ENCODE peak calls at places on chromosomes 4 and X, in four cellular contexts. W is fibroblast of lung; H is stimulated activated CD4-positive, alpha-beta T cell treated with anti-CD3 and anti-CD28 coated beads, Interleukin-15, amount 100 ng/mL, for 1 hour; L is NCI-H187. V is an unnamed sample.

GRCh38 chrX:154603438-154604430 is 15.3 kb downstream of the CTAG1B start:
- DNase-seq in W (peak), H (no peak), L (no peak), V (no peak)

GRCh38 chr4:140266958-140267568 is 106.4 kb upstream of the SCOC start:
- DNase-seq in W (peak), H (no peak), L (no peak), V (no peak)

GRCh38 chr4:52560844-52561280 is 98.2 kb downstream of the USP46 start:
- DNase-seq in W (no peak), H (no peak), L (no peak), V (no peak)

GRCh38 chrX:68929332-68930150 is 100.7 kb downstream of the EFNB1 start:
- DNase-seq in W (peak), H (no peak), L (no peak), V (no peak)

GRCh38 chrX:77937291-77937690 is 26.8 kb downstream of the ATP7A start:
- DNase-seq in W (peak), H (no peak), L (no peak), V (no peak)

GRCh38 chr4:7324651-7325121 is 110.0 kb downstream of the PSAPL1 start:
- DNase-seq in W (no peak), H (no peak), L (no peak), V (no peak)

GRCh38 chr4:117477925-117478324 is 392.5 kb upstream of the TRAM1L1 start:
- DNase-seq in W (no peak), H (no peak), L (no peak), V (no peak)

GRCh38 chr4:169117591-169118081 is 107.6 kb upstream of the CBR4 start:
- DNase-seq in W (peak), H (no peak), L (no peak), V (no peak)

GRCh38 chrX:74505437-74505836 is 84.1 kb downstream of the SLC16A2 start:
- DNase-seq in W (no peak), H (no peak), L (no peak), V (no peak)

GRCh38 chr4:48379587-48380140 is 38.3 kb downstream of the SLAIN2 start:
- DNase-seq in W (peak), H (no peak), L (no peak), V (no peak)

GRCh38 chr4:183635333-183635732 is 23.7 kb downstream of the RWDD4 start:
- DNase-seq in W (peak), H (no peak), L (no peak), V (no peak)

GRCh38 chrX:132093239-132093860 is 34.5 kb downstream of the FRMD7 start:
- DNase-seq in W (no peak), H (no peak), L (no peak), V (no peak)

GRCh38 chrX:39268207-39268606 is 466.9 kb downstream of the MID1IP1 start:
- DNase-seq in W (no peak), H (no peak), L (no peak), V (no peak)

GRCh38 chr4:63757919-63758318 is 651.3 kb downstream of the TECRL start:
- DNase-seq in W (no peak), H (no peak), L (no peak), V (no peak)

GRCh38 chr4:77104405-77105292 is 28.9 kb upstream of the CCNI start:
- DNase-seq in W (peak), H (no peak), L (peak), V (no peak)

GRCh38 chr4:169106696-169107229 is 96.7 kb upstream of the CBR4 start:
- DNase-seq in W (no peak), H (no peak), L (no peak), V (no peak)

GRCh38 chr4:31020363-31020762 is 300.2 kb downstream of the PCDH7 start:
- DNase-seq in W (no peak), H (no peak), L (no peak), V (no peak)

GRCh38 chr4:14856076-14856926 is 146.0 kb upstream of the CPEB2 start:
- DNase-seq in W (peak), H (no peak), L (no peak), V (no peak)

GRCh38 chr4:152825336-152825735 is 45.6 kb downstream of the ARFIP1 start:
- DNase-seq in W (no peak), H (no peak), L (no peak), V (no peak)

GRCh38 chr4:174284181-174284886 is 623 bp downstream of the CEP44 start:
- DNase-seq in W (peak), H (no peak), L (no peak), V (no peak)

GRCh38 chr4:53005808-53006207 is 143.7 kb downstream of the RASL11B start:
- DNase-seq in W (no peak), H (no peak), L (no peak), V (no peak)

GRCh38 chr4:174450452-174450851 is 71.8 kb downstream of the HPGD start:
- DNase-seq in W (no peak), H (no peak), L (no peak), V (no peak)

GRCh38 chr4:51866835-51867234 is 23.9 kb downstream of the DCUN1D4 start:
- DNase-seq in W (no peak), H (no peak), L (no peak), V (no peak)

GRCh38 chr4:81607947-81608346 is 136.2 kb upstream of the RASGEF1B start:
- DNase-seq in W (no peak), H (no peak), L (no peak), V (no peak)

GRCh38 chr4:7389101-7389701 is 45.5 kb downstream of the PSAPL1 start:
- DNase-seq in W (no peak), H (no peak), L (no peak), V (no peak)

GRCh38 chr4:29046166-29046565 is 1674.0 kb upstream of the PCDH7 start:
- DNase-seq in W (peak), H (no peak), L (no peak), V (no peak)

GRCh38 chrX:9368262-9368661 is 96.6 kb upstream of the TBL1X start:
- DNase-seq in W (no peak), H (no peak), L (no peak), V (no peak)

GRCh38 chr4:86595426-86595805 is 1.3 kb downstream of the PTPN13 start:
- DNase-seq in W (no peak), H (no peak), L (no peak), V (no peak)

GRCh38 chr4:111230265-111230664 is 607.4 kb upstream of the PITX2 start:
- DNase-seq in W (no peak), H (no peak), L (no peak), V (no peak)

GRCh38 chr4:68864438-68865177 is 48.8 kb downstream of the UGT2B10 start:
- DNase-seq in W (no peak), H (no peak), L (no peak), V (no peak)

GRCh38 chr4:2338754-2339457 is 77.0 kb upstream of the MXD4 start:
- DNase-seq in W (no peak), H (no peak), L (no peak), V (no peak)

GRCh38 chrX:352582-353314 is 34.0 kb downstream of the PPP2R3B start:
- DNase-seq in W (no peak), H (no peak), L (no peak), V (no peak)

GRCh38 chr4:139798456-139798855 is 132.8 kb downstream of the MGST2 start:
- DNase-seq in W (no peak), H (no peak), L (no peak), V (no peak)

GRCh38 chr4:165627548-165627947 is 245.5 kb upstream of the TLL1 start:
- DNase-seq in W (no peak), H (no peak), L (no peak), V (no peak)

GRCh38 chr4:183029365-183029764 is 69.7 kb upstream of the WWC2 start:
- DNase-seq in W (no peak), H (no peak), L (no peak), V (no peak)

GRCh38 chr4:11073621-11074051 is 355.1 kb downstream of the HS3ST1 start:
- DNase-seq in W (peak), H (no peak), L (no peak), V (no peak)

GRCh38 chrX:34146906-34147305 is 14.8 kb upstream of the FAM47A start:
- DNase-seq in W (no peak), H (no peak), L (no peak), V (no peak)

GRCh38 chr4:39521253-39521908 is 5.9 kb downstream of the UGDH start:
- DNase-seq in W (peak), H (no peak), L (no peak), V (no peak)